ENCODE peak calls at places on chromosome 12, in four cellular contexts. I is hepatocyte, Y is GM23338, O is keratinocyte. Q is an unnamed sample.

GRCh38 chr12:18849080-18849479 is 111.2 kb downstream of the CAPZA3 start:
- DNase-seq in Y (no peak), O (no peak), I (peak; percentile 37), Q (peak; percentile 57)

GRCh38 chr12:124581299-124581698 is 13.9 kb upstream of the NCOR2 start:
- DNase-seq in I (no peak), Y (no peak), O (peak; percentile 57), Q (no peak)

GRCh38 chr12:131491155-131491554 is 219.7 kb upstream of the SFSWAP start:
- DNase-seq in Y (no peak), O (no peak), I (no peak), Q (no peak)

GRCh38 chr12:48978291-48978740 is at the start of gene WNT1:
- DNase-seq in O (no peak), I (no peak), Y (no peak), Q (no peak)

GRCh38 chr12:130435826-130436225 is 98.1 kb downstream of the PIWIL1 start:
- DNase-seq in I (no peak), Y (no peak), O (no peak), Q (no peak)

GRCh38 chr12:58408516-58408915 is 467.1 kb downstream of the ATP23 start:
- DNase-seq in Y (no peak), O (no peak), I (no peak), Q (no peak)

GRCh38 chr12:117963836-117964235 is 5.0 kb downstream of the KSR2 start:
- DNase-seq in Y (no peak), O (no peak), I (no peak), Q (no peak)

GRCh38 chr12:33771889-33772288 is 250.4 kb upstream of the ALG10 start:
- DNase-seq in I (no peak), O (no peak), Y (no peak), Q (peak; percentile 7)

GRCh38 chr12:89016970-89017778 is 335.1 kb downstream of the DUSP6 start:
- DNase-seq in Y (peak; percentile 88), I (peak; percentile 84), O (no peak), Q (peak; percentile 74)

GRCh38 chr12:71581206-71581605 is 82.4 kb downstream of the ZFC3H1 start:
- DNase-seq in I (no peak), Y (no peak), O (peak; percentile 59), Q (peak; percentile 92)

GRCh38 chr12:71578694-71579258 is 84.9 kb downstream of the ZFC3H1 start:
- DNase-seq in I (no peak), O (no peak), Y (no peak), Q (peak; percentile 50)

GRCh38 chr12:71576546-71576945 is 87.1 kb downstream of the ZFC3H1 start:
- DNase-seq in I (no peak), O (no peak), Y (no peak), Q (no peak)
- H2AFZ ChIP-seq in I (no peak overlapping the region), O (peak overlapping the region; percentile 66), Y (peak overlapping the region; percentile 24), Q (no peak overlapping the region)

GRCh38 chr12:52023182-52023975 is 16.6 kb downstream of the TAMALIN start:
- DNase-seq in O (no peak), I (peak; percentile 93), Y (peak; percentile 86), Q (peak; percentile 36)
- TF ChIP-seq EZH2 in O (no peak), I (no peak), Y (no peak), Q (no peak)

DNA sequence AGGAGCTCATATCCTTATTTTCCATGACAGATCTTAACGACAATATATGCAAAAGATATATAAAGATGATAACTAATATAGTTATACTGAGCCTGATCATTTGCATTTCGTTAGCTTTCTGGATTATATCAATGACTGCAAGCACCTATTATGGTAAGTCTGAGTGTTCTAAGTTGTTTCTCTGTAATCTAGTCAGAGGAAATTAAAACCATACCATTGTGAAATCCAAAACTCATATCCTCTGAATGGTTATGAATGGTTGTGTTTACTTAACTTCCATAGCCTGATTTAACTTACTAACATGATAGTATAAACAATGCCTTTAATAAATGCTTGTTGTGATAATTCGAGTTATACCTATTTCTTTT is 760 bp downstream of the TMEM19 start:
- DNase-seq in O (no peak), Y (no peak), I (no peak), Q (peak; percentile 33)
- H2AFZ ChIP-seq in O (peak overlapping the region; percentile 93), Y (peak overlapping the region; percentile 74), I (peak overlapping the region; percentile 83), Q (peak overlapping the region; percentile 99)

GRCh38 chr12:46376579-46376978 is 4.0 kb upstream of the SLC38A2 start:
- DNase-seq in Y (no peak), I (no peak), O (no peak), Q (no peak)
- TF ChIP-seq EZH2 in Y (no peak), I (no peak), O (no peak), Q (no peak)

DNA sequence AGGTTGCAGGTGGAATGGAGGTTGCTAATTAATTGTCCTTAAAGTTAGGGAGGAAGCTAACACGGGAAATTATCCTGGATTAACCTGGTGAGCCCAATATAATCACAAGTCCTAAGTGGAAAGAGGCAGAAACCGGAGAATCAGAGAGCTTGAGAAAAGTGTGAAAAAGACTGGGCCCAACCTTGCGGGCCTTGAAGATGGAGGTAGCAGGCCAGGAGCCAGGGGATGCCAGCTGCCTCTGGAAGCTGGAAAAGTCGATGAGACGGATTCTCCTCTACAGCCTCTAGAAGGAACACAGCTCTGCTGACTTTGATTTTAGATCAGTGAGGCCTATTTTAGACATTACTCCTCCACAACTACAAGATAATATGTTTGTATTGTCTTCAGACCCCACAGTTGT is 2.1 kb downstream of the SDR9C7 start:
- DNase-seq in O (no peak), I (no peak), Y (no peak), Q (no peak)
- H2AFZ ChIP-seq in O (no peak overlapping the region), I (no peak overlapping the region), Y (peak overlapping the region; percentile 84), Q (no peak overlapping the region)

GRCh38 chr12:116881325-116881866 is at the start of gene HRK:
- DNase-seq in Y (peak; percentile 74), O (no peak), I (no peak), Q (no peak)

GRCh38 chr12:116880817-116881324 is 370 bp downstream of the HRK start:
- DNase-seq in O (no peak), I (peak; percentile 75), Y (peak; percentile 81), Q (peak; percentile 53)

GRCh38 chr12:116882742-116883141 is 1.5 kb upstream of the HRK start:
- DNase-seq in Y (peak; percentile 71), I (no peak), O (no peak), Q (no peak)

GRCh38 chr12:116880213-116880816 is 926 bp downstream of the HRK start:
- DNase-seq in Y (peak; percentile 32), I (no peak), O (no peak), Q (peak; percentile 18)

DNA sequence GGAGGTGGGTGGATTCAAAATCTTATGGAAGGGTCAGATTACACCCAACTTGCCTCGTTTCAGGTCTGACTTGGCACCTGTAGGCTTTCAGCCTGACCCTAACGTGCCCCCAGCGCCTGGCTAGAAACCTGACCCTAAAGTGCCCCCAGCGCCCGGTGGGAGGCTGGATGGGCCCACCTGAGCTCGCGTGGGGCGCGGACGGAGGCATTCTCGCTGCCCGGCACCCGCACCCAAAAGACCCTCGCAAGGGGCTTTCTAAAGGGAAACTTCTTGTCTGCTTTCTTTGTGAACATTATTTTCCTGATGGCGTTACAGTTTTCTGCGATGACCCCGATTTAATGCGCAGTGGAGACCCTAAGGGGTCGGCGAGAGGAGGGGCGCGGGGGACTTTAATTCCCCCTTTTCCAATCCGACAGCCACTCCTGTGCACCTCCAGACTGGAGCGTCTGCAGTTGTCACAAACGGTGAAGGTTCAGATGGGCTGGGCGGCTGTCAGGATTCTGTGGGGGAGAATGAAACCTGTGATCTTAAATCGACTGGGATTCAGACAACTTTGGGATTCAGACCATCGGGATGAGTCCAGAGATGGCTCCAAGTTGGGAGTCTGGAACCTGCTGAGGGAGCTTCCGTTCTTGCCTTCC is 746 bp upstream of the HRK start:
- DNase-seq in O (no peak), I (no peak), Y (peak; percentile 32), Q (no peak)
- TF ChIP-seq EZH2 in O (peak; percentile 14), I (peak; percentile 67), Y (peak; percentile 61), Q (no peak)

GRCh38 chr12:102120564-102120873 is 536 bp downstream of the PARPBP start:
- DNase-seq in O (no peak), Y (no peak), I (no peak), Q (no peak)
- H2AFZ ChIP-seq in O (peak overlapping the region; percentile 98), Y (peak overlapping the region; percentile 72), I (peak overlapping the region; percentile 97), Q (peak overlapping the region; percentile 99)

GRCh38 chr12:76084277-76085158 is at the start of gene NAP1L1:
- DNase-seq in I (peak; percentile 98), Y (peak; percentile 98), O (peak; percentile 61), Q (peak; percentile 97)
- TF ChIP-seq EZH2 in I (no peak), Y (no peak), O (no peak), Q (no peak)

Q was measured in mammary epithelial cell.